ENCODE peak calls at places on chromosomes 7 and 10, in eight cellular contexts. One of them, this sample, is unnamed.
A peak's percentile ranks its signal among the peaks of the same experiment; 100 is the strongest.

GRCh38 chr7:142872106-142872675 is 13.4 kb downstream of the TRPV6 start:
- DNase-seq in AG04450: no peak
- DNase-seq in NCI-H2171: no peak
- DNase-seq in tibial nerve: no peak
- DNase-seq in T-helper 22 cell: no peak
- DNase-seq in kidney tubule cell: no peak
- DNase-seq in T-helper 9 cell: no peak
- DNase-seq in OCI-LY7: no peak
- DNase-seq in this sample: no peak

GRCh38 chr7:74289018-74289659 is at the start of gene CLIP2:
- DNase-seq in T-helper 9 cell: peak; percentile 72
- DNase-seq in kidney tubule cell: peak; percentile 84
- DNase-seq in T-helper 22 cell: peak; percentile 62
- DNase-seq in tibial nerve: peak; percentile 55
- DNase-seq in AG04450: no peak
- DNase-seq in OCI-LY7: peak; percentile 83
- DNase-seq in NCI-H2171: peak; percentile 89
- DNase-seq in this sample: peak; percentile 90

GRCh38 chr10:124250506-124250905 is 157.1 kb upstream of the CHST15 start:
- DNase-seq in NCI-H2171: peak; percentile 8
- DNase-seq in OCI-LY7: no peak
- DNase-seq in tibial nerve: no peak
- DNase-seq in T-helper 22 cell: no peak
- DNase-seq in T-helper 9 cell: no peak
- DNase-seq in AG04450: no peak
- DNase-seq in kidney tubule cell: no peak
- DNase-seq in this sample: no peak

GRCh38 chr10:8778713-8779112 is 724.2 kb downstream of the GATA3 start:
- DNase-seq in T-helper 9 cell: no peak
- DNase-seq in tibial nerve: no peak
- DNase-seq in OCI-LY7: no peak
- DNase-seq in T-helper 22 cell: no peak
- DNase-seq in AG04450: no peak
- DNase-seq in NCI-H2171: no peak
- DNase-seq in kidney tubule cell: no peak
- DNase-seq in this sample: no peak

GRCh38 chr10:36172574-36172973 is 530.5 kb upstream of the FZD8 start:
- DNase-seq in T-helper 9 cell: no peak
- DNase-seq in OCI-LY7: no peak
- DNase-seq in T-helper 22 cell: no peak
- DNase-seq in tibial nerve: no peak
- DNase-seq in kidney tubule cell: no peak
- DNase-seq in AG04450: peak; percentile 38
- DNase-seq in NCI-H2171: no peak
- DNase-seq in this sample: no peak

GRCh38 chr7:42055171-42055570 is 181.8 kb downstream of the GLI3 start:
- DNase-seq in T-helper 9 cell: no peak
- DNase-seq in kidney tubule cell: no peak
- DNase-seq in AG04450: no peak
- DNase-seq in T-helper 22 cell: no peak
- DNase-seq in tibial nerve: no peak
- DNase-seq in OCI-LY7: no peak
- DNase-seq in NCI-H2171: no peak
- DNase-seq in this sample: no peak

GRCh38 chr7:111990597-111990996 is 215.6 kb downstream of the DOCK4 start:
- DNase-seq in T-helper 22 cell: no peak
- DNase-seq in NCI-H2171: no peak
- DNase-seq in tibial nerve: no peak
- DNase-seq in kidney tubule cell: no peak
- DNase-seq in T-helper 9 cell: no peak
- DNase-seq in AG04450: no peak
- DNase-seq in OCI-LY7: no peak
- DNase-seq in this sample: no peak

GRCh38 chr10:100901051-100901450 is 11.7 kb upstream of the SLF2 start:
- DNase-seq in kidney tubule cell: no peak
- DNase-seq in NCI-H2171: no peak
- DNase-seq in T-helper 9 cell: no peak
- DNase-seq in OCI-LY7: no peak
- DNase-seq in tibial nerve: no peak
- DNase-seq in T-helper 22 cell: no peak
- DNase-seq in AG04450: no peak
- DNase-seq in this sample: no peak

GRCh38 chr7:154862153-154862791 is 140.7 kb downstream of the PAXIP1 start:
- DNase-seq in OCI-LY7: peak; percentile 18
- DNase-seq in tibial nerve: no peak
- DNase-seq in T-helper 9 cell: no peak
- DNase-seq in T-helper 22 cell: no peak
- DNase-seq in AG04450: no peak
- DNase-seq in kidney tubule cell: peak; percentile 3
- DNase-seq in NCI-H2171: no peak
- DNase-seq in this sample: no peak

GRCh38 chr7:134184767-134185166 is 57.6 kb downstream of the LRGUK start:
- DNase-seq in NCI-H2171: no peak
- DNase-seq in T-helper 9 cell: no peak
- DNase-seq in T-helper 22 cell: no peak
- DNase-seq in OCI-LY7: no peak
- DNase-seq in kidney tubule cell: no peak
- DNase-seq in tibial nerve: no peak
- DNase-seq in AG04450: no peak
- DNase-seq in this sample: no peak

GRCh38 chr7:15005672-15006071 is 103.1 kb upstream of the DGKB start:
- DNase-seq in kidney tubule cell: no peak
- DNase-seq in T-helper 22 cell: no peak
- DNase-seq in T-helper 9 cell: no peak
- DNase-seq in tibial nerve: no peak
- DNase-seq in OCI-LY7: no peak
- DNase-seq in AG04450: no peak
- DNase-seq in NCI-H2171: no peak
- DNase-seq in this sample: no peak

GRCh38 chr10:103327906-103328305 is 23.0 kb downstream of the PCGF6 start:
- DNase-seq in AG04450: no peak
- DNase-seq in T-helper 22 cell: no peak
- DNase-seq in T-helper 9 cell: no peak
- DNase-seq in kidney tubule cell: no peak
- DNase-seq in NCI-H2171: no peak
- DNase-seq in OCI-LY7: no peak
- DNase-seq in tibial nerve: no peak
- DNase-seq in this sample: no peak

GRCh38 chr7:130560972-130561371 is 69.1 kb downstream of the MEST start:
- DNase-seq in tibial nerve: no peak
- DNase-seq in NCI-H2171: peak; percentile 3
- DNase-seq in T-helper 22 cell: no peak
- DNase-seq in OCI-LY7: peak; percentile 66
- DNase-seq in kidney tubule cell: peak; percentile 70
- DNase-seq in T-helper 9 cell: no peak
- DNase-seq in AG04450: no peak
- DNase-seq in this sample: no peak

This sample was measured in Ammon's horn.